ENCODE peak calls at places on chromosomes 11 and 22, in nine cellular contexts. One of them, this sample, is unnamed.
A peak's percentile ranks its signal among the peaks of the same experiment; 100 is the strongest.

GRCh38 chr11:120773501-120774031 is 250.3 kb upstream of the TBCEL start:
- DNase-seq in neuronal stem cell: no peak
- DNase-seq in SW 1271: no peak
- DNase-seq in chondrocyte: no peak
- DNase-seq in EH: peak; percentile 7
- DNase-seq in WTC11: no peak
- DNase-seq in PC-3: peak; percentile 63
- DNase-seq in bronchial epithelial cell: peak; percentile 1
- DNase-seq in H9: no peak
- DNase-seq in this sample: peak; percentile 4

GRCh38 chr11:114110948-114111347 is 51.4 kb downstream of the ZBTB16 start:
- DNase-seq in neuronal stem cell: no peak
- DNase-seq in SW 1271: no peak
- DNase-seq in chondrocyte: no peak
- DNase-seq in EH: no peak
- DNase-seq in WTC11: no peak
- DNase-seq in PC-3: no peak
- DNase-seq in bronchial epithelial cell: no peak
- DNase-seq in H9: no peak
- DNase-seq in this sample: no peak

GRCh38 chr22:17890245-17890671 is 116.0 kb upstream of the BID start:
- DNase-seq in neuronal stem cell: no peak
- DNase-seq in SW 1271: no peak
- DNase-seq in chondrocyte: no peak
- DNase-seq in EH: peak; percentile 37
- DNase-seq in WTC11: no peak
- DNase-seq in PC-3: peak; percentile 44
- DNase-seq in bronchial epithelial cell: peak; percentile 39
- DNase-seq in H9: no peak
- DNase-seq in this sample: no peak

GRCh38 chr22:33188316-33188715 is 130.1 kb upstream of the SYN3 start:
- DNase-seq in neuronal stem cell: no peak
- DNase-seq in SW 1271: no peak
- DNase-seq in chondrocyte: no peak
- DNase-seq in EH: no peak
- DNase-seq in WTC11: no peak
- DNase-seq in PC-3: no peak
- DNase-seq in bronchial epithelial cell: peak; percentile 29
- DNase-seq in H9: no peak
- DNase-seq in this sample: no peak

GRCh38 chr11:44186531-44186930 is 91.1 kb downstream of the EXT2 start:
- DNase-seq in neuronal stem cell: no peak
- DNase-seq in SW 1271: no peak
- DNase-seq in chondrocyte: no peak
- DNase-seq in EH: no peak
- DNase-seq in WTC11: no peak
- DNase-seq in PC-3: no peak
- DNase-seq in bronchial epithelial cell: no peak
- DNase-seq in H9: no peak
- DNase-seq in this sample: no peak

GRCh38 chr11:85755285-85755684 is 55.7 kb downstream of the SYTL2 start:
- DNase-seq in neuronal stem cell: no peak
- DNase-seq in SW 1271: no peak
- DNase-seq in chondrocyte: no peak
- DNase-seq in EH: no peak
- DNase-seq in WTC11: no peak
- DNase-seq in PC-3: no peak
- DNase-seq in bronchial epithelial cell: no peak
- DNase-seq in H9: no peak
- DNase-seq in this sample: no peak

GRCh38 chr11:113082501-113082900 is 121.3 kb downstream of the NCAM1 start:
- DNase-seq in neuronal stem cell: no peak
- DNase-seq in SW 1271: no peak
- DNase-seq in chondrocyte: no peak
- DNase-seq in EH: no peak
- DNase-seq in WTC11: no peak
- DNase-seq in PC-3: no peak
- DNase-seq in bronchial epithelial cell: no peak
- DNase-seq in H9: no peak
- DNase-seq in this sample: no peak

GRCh38 chr11:66715346-66716085 is 13.5 kb downstream of the SPTBN2 start:
- DNase-seq in neuronal stem cell: no peak
- DNase-seq in SW 1271: no peak
- DNase-seq in chondrocyte: no peak
- DNase-seq in EH: no peak
- DNase-seq in WTC11: no peak
- DNase-seq in PC-3: no peak
- DNase-seq in bronchial epithelial cell: no peak
- DNase-seq in H9: no peak
- DNase-seq in this sample: no peak

GRCh38 chr11:56700919-56701485 is 2.1 kb downstream of the OR9G1 start:
- DNase-seq in neuronal stem cell: no peak
- DNase-seq in SW 1271: no peak
- DNase-seq in chondrocyte: no peak
- DNase-seq in EH: no peak
- DNase-seq in WTC11: no peak
- DNase-seq in PC-3: no peak
- DNase-seq in bronchial epithelial cell: no peak
- DNase-seq in H9: no peak
- DNase-seq in this sample: no peak

GRCh38 chr11:46718155-46719019 is 626 bp upstream of the F2 start:
- DNase-seq in neuronal stem cell: no peak
- DNase-seq in SW 1271: no peak
- DNase-seq in chondrocyte: no peak
- DNase-seq in EH: peak; percentile 47
- DNase-seq in WTC11: no peak
- DNase-seq in PC-3: peak; percentile 61
- DNase-seq in bronchial epithelial cell: peak; percentile 37
- DNase-seq in H9: no peak
- DNase-seq in this sample: no peak

GRCh38 chr11:126172596-126173038 is 38.8 kb downstream of the RPUSD4 start:
- DNase-seq in neuronal stem cell: no peak
- DNase-seq in SW 1271: no peak
- DNase-seq in chondrocyte: peak; percentile 67
- DNase-seq in EH: peak; percentile 62
- DNase-seq in WTC11: no peak
- DNase-seq in PC-3: no peak
- DNase-seq in bronchial epithelial cell: no peak
- DNase-seq in H9: no peak
- DNase-seq in this sample: peak; percentile 47

GRCh38 chr22:30348837-30349236 is 7.9 kb downstream of the SF3A1 start:
- DNase-seq in neuronal stem cell: no peak
- DNase-seq in SW 1271: no peak
- DNase-seq in chondrocyte: no peak
- DNase-seq in EH: peak; percentile 33
- DNase-seq in WTC11: no peak
- DNase-seq in PC-3: no peak
- DNase-seq in bronchial epithelial cell: no peak
- DNase-seq in H9: no peak
- DNase-seq in this sample: peak; percentile 21

GRCh38 chr22:27435839-27436581 is 365.5 kb downstream of the MN1 start:
- DNase-seq in neuronal stem cell: peak; percentile 45
- DNase-seq in SW 1271: no peak
- DNase-seq in chondrocyte: no peak
- DNase-seq in EH: peak; percentile 46
- DNase-seq in WTC11: no peak
- DNase-seq in PC-3: no peak
- DNase-seq in bronchial epithelial cell: peak; percentile 33
- DNase-seq in H9: no peak
- DNase-seq in this sample: no peak

GRCh38 chr11:57460756-57461749 is 725 bp downstream of the RTN4RL2 start:
- DNase-seq in neuronal stem cell: no peak
- DNase-seq in SW 1271: no peak
- DNase-seq in chondrocyte: no peak
- DNase-seq in EH: no peak
- DNase-seq in WTC11: peak; percentile 62
- DNase-seq in PC-3: peak; percentile 11
- DNase-seq in bronchial epithelial cell: no peak
- DNase-seq in H9: peak; percentile 64
- DNase-seq in this sample: no peak

GRCh38 chr11:28346721-28347120 is 238.5 kb downstream of the METTL15 start:
- DNase-seq in neuronal stem cell: no peak
- DNase-seq in SW 1271: no peak
- DNase-seq in chondrocyte: no peak
- DNase-seq in EH: peak; percentile 20
- DNase-seq in WTC11: no peak
- DNase-seq in PC-3: peak; percentile 13
- DNase-seq in bronchial epithelial cell: peak; percentile 19
- DNase-seq in H9: no peak
- DNase-seq in this sample: no peak

GRCh38 chr11:78268516-78269410 is 80.0 kb downstream of the USP35 start:
- DNase-seq in neuronal stem cell: no peak
- DNase-seq in SW 1271: no peak
- DNase-seq in chondrocyte: no peak
- DNase-seq in EH: peak; percentile 11
- DNase-seq in WTC11: no peak
- DNase-seq in PC-3: no peak
- DNase-seq in bronchial epithelial cell: no peak
- DNase-seq in H9: no peak
- DNase-seq in this sample: no peak

GRCh38 chr11:96338910-96339703 is 3.9 kb downstream of the MAML2 start:
- DNase-seq in neuronal stem cell: no peak
- DNase-seq in SW 1271: no peak
- DNase-seq in chondrocyte: no peak
- DNase-seq in EH: peak; percentile 61
- DNase-seq in WTC11: no peak
- DNase-seq in PC-3: peak; percentile 60
- DNase-seq in bronchial epithelial cell: peak; percentile 90
- DNase-seq in H9: peak; percentile 36
- DNase-seq in this sample: no peak

GRCh38 chr22:21845558-21846452 is 21.6 kb downstream of the MAPK1 start:
- DNase-seq in neuronal stem cell: no peak
- DNase-seq in SW 1271: no peak
- DNase-seq in chondrocyte: no peak
- DNase-seq in EH: no peak
- DNase-seq in WTC11: no peak
- DNase-seq in PC-3: no peak
- DNase-seq in bronchial epithelial cell: no peak
- DNase-seq in H9: no peak
- DNase-seq in this sample: no peak

GRCh38 chr11:125451400-125452124 is 44.5 kb downstream of the FEZ1 start:
- DNase-seq in neuronal stem cell: peak; percentile 76
- DNase-seq in SW 1271: no peak
- DNase-seq in chondrocyte: no peak
- DNase-seq in EH: peak; percentile 35
- DNase-seq in WTC11: peak; percentile 88
- DNase-seq in PC-3: no peak
- DNase-seq in bronchial epithelial cell: peak; percentile 17
- DNase-seq in H9: peak; percentile 91
- DNase-seq in this sample: no peak

This sample was measured in AG09309.